ENCODE peak calls at places on chromosomes 11 and 22, in six cellular contexts. F, U, O, S, C and N are unnamed samples.

GRCh38 chr11:103114836-103115235 is 5.6 kb downstream of the DYNC2H1 start:
- DNase-seq in U (no peak), S (no peak), F (no peak), C (no peak), O (no peak), N (no peak)

GRCh38 chr22:38578505-38578904 is 8.5 kb upstream of the DMC1 start:
- DNase-seq in U (no peak), F (no peak), C (no peak), S (no peak), O (no peak), N (no peak)

GRCh38 chr11:94198718-94199117 is 70.1 kb downstream of the PANX1 start:
- DNase-seq in U (no peak), F (no peak), O (no peak), S (no peak), C (no peak), N (no peak)

GRCh38 chr11:2359557-2359956 is 17.6 kb upstream of the CD81 start:
- DNase-seq in U (no peak), S (no peak), O (no peak), F (no peak), C (no peak), N (no peak)

GRCh38 chr11:67400942-67401494 is 640 bp downstream of the PPP1CA start:
- DNase-seq in U (no peak), C (no peak), O (no peak), F (no peak), S (no peak), N (no peak)

GRCh38 chr22:28442951-28443876 is 236.4 kb downstream of the TTC28 start:
- DNase-seq in O (peak), C (no peak), F (peak), U (no peak), S (peak), N (peak)

GRCh38 chr22:49224243-49224642 is 603.4 kb downstream of the BRD1 start:
- DNase-seq in C (no peak), S (no peak), F (no peak), O (no peak), U (no peak), N (no peak)

GRCh38 chr11:94511932-94512781 is at the start of gene C11orf97:
- DNase-seq in F (peak), C (peak), U (no peak), O (peak), S (peak), N (no peak)